ENCODE peak calls at places on chromosomes 16 and 17, in four cellular contexts. F is tibial nerve, H is RPMI8226, P is H54. S is an unnamed sample.

GRCh38 chr17:81666092-81666341 is 388 bp downstream of the OXLD1 start:
- DNase-seq in H (no peak), P (no peak), F (no peak), S (no peak)

GRCh38 chr17:77786090-77786489 is 172.4 kb upstream of the TNRC6C start:
- DNase-seq in F (no peak), P (no peak), H (no peak), S (no peak)

GRCh38 chr16:3171855-3172593 is 16.0 kb upstream of the OR1F1 start:
- DNase-seq in P (no peak), H (peak; percentile 87), F (no peak), S (no peak)

GRCh38 chr16:1936945-1937479 is 6.0 kb downstream of the MSRB1 start:
- DNase-seq in F (no peak), P (no peak), H (no peak), S (no peak)

GRCh38 chr16:57167951-57168350 is 17.9 kb downstream of the PSME3IP1 start:
- DNase-seq in H (peak; percentile 70), F (no peak), P (no peak), S (peak; percentile 83)

GRCh38 chr17:57125406-57125805 is 40.4 kb downstream of the AKAP1 start:
- DNase-seq in H (no peak), F (no peak), P (no peak), S (no peak)

GRCh38 chr17:32671891-32672290 is 185.1 kb downstream of the CDK5R1 start:
- DNase-seq in P (no peak), F (peak; percentile 63), H (peak; percentile 6), S (no peak)

GRCh38 chr17:21296097-21297025 is 11.8 kb downstream of the MAP2K3 start:
- DNase-seq in P (no peak), F (no peak), H (peak; percentile 97), S (no peak)

GRCh38 chr16:82510041-82510440 is 116.7 kb upstream of the CDH13 start:
- DNase-seq in H (no peak), P (no peak), F (no peak), S (no peak)

GRCh38 chr17:79874329-79874981 is 35.2 kb upstream of the CBX4 start:
- DNase-seq in P (peak; percentile 53), F (no peak), H (peak; percentile 75), S (peak; percentile 73)

GRCh38 chr16:84550096-84550495 is 45.6 kb upstream of the MEAK7 start:
- DNase-seq in F (no peak), H (no peak), P (no peak), S (no peak)

GRCh38 chr17:74825003-74825627 is 34.6 kb downstream of the GRIN2C start:
- DNase-seq in P (no peak), F (no peak), H (no peak), S (no peak)

GRCh38 chr17:62882878-62883277 is 74.8 kb upstream of the MARCHF10 start:
- DNase-seq in P (no peak), H (no peak), F (no peak), S (peak; percentile 7)

GRCh38 chr16:59295474-59295873 is 561.4 kb upstream of the GOT2 start:
- DNase-seq in H (no peak), F (no peak), P (no peak), S (no peak)

GRCh38 chr17:77422104-77422782 is 281.5 kb downstream of the SEC14L1 start:
- DNase-seq in P (no peak), F (no peak), H (no peak), S (no peak)

GRCh38 chr16:83978401-83978904 is 10.4 kb downstream of the NECAB2 start:
- DNase-seq in H (no peak), F (no peak), P (no peak), S (no peak)

GRCh38 chr17:47896672-47897490 is 845 bp downstream of the SP2 start:
- DNase-seq in P (no peak), H (no peak), F (no peak), S (no peak)

GRCh38 chr17:58587713-58588117 is 73.3 kb upstream of the MTMR4 start:
- DNase-seq in F (peak; percentile 42), P (peak; percentile 69), H (peak; percentile 71), S (peak; percentile 77)

GRCh38 chr16:17744903-17745581 is 274.3 kb upstream of the XYLT1 start:
- DNase-seq in H (no peak), P (no peak), F (no peak), S (no peak)

GRCh38 chr17:17021194-17021863 is 20.9 kb upstream of the MPRIP start:
- DNase-seq in F (peak; percentile 34), P (peak; percentile 89), H (no peak), S (no peak)

GRCh38 chr16:23561586-23561985 is 4.1 kb downstream of the UBFD1 start:
- DNase-seq in H (no peak), P (no peak), F (no peak), S (peak; percentile 35)

GRCh38 chr16:46828943-46829342 is 2.0 kb downstream of the C16orf87 start:
- DNase-seq in F (no peak), P (no peak), H (no peak), S (peak; percentile 20)